ENCODE peak calls at places on chromosomes 3 and 15, in ten cellular contexts. D is CD4-positive, CD25-positive, alpha-beta regulatory T cell; V is MCF 10A; I is NCI-H2081; M is left kidney; A is GM04504; Y is stimulated activated naive CD8-positive, alpha-beta T cell treated with anti-CD3 and anti-CD28 coated beads, Interleukin-15, amount 100 ng/mL, for 72 hours; J is CD8-positive, alpha-beta T cell; S is SK-MEL-5; R is natural killer cell. U is an unnamed sample.

GRCh38 chr3:155102329-155102728 is 22.2 kb downstream of the MME start:
- DNase-seq in D (no peak), V (no peak), I (no peak), M (no peak), A (no peak), Y (no peak), J (no peak), S (no peak), R (no peak), U (peak)

GRCh38 chr15:94253742-94254141 is 22.4 kb downstream of the MCTP2 start:
- DNase-seq in D (peak), V (no peak), I (no peak), M (no peak), A (no peak), Y (no peak), J (no peak), S (no peak), R (no peak), U (no peak)

GRCh38 chr15:36970522-36970921 is 129.8 kb downstream of the MEIS2 start:
- DNase-seq in D (no peak), V (no peak), I (peak), M (peak), A (no peak), Y (no peak), J (no peak), S (no peak), R (no peak), U (no peak)

GRCh38 chr3:53649816-53650215 is 155.4 kb downstream of the CACNA1D start:
- DNase-seq in D (no peak), V (no peak), I (no peak), M (no peak), A (no peak), Y (no peak), J (no peak), S (no peak), R (no peak), U (no peak)

GRCh38 chr3:126487151-126487771 is 11.6 kb upstream of the ZXDC start:
- DNase-seq in D (peak), V (peak), I (no peak), M (peak), A (no peak), Y (no peak), J (no peak), S (peak), R (no peak), U (peak)

GRCh38 chr15:89666858-89667705 is 11.8 kb upstream of the KIF7 start:
- DNase-seq in D (no peak), V (no peak), I (no peak), M (no peak), A (no peak), Y (no peak), J (no peak), S (no peak), R (no peak), U (no peak)

GRCh38 chr15:27059610-27060202 is 88.7 kb downstream of the GABRG3 start:
- DNase-seq in D (peak), V (peak), I (peak), M (peak), A (no peak), Y (peak), J (no peak), S (peak), R (no peak), U (no peak)

GRCh38 chr3:155323063-155323666 is 29.7 kb upstream of the STRIT1 start:
- DNase-seq in D (peak), V (peak), I (peak), M (peak), A (peak), Y (no peak), J (no peak), S (peak), R (no peak), U (peak)

GRCh38 chr3:106255870-106256248 is 387.0 kb upstream of the CBLB start:
- DNase-seq in D (no peak), V (no peak), I (no peak), M (peak), A (no peak), Y (no peak), J (no peak), S (no peak), R (no peak), U (no peak)

GRCh38 chr3:169923189-169923588 is 11.8 kb downstream of the SAMD7 start:
- DNase-seq in D (no peak), V (no peak), I (peak), M (peak), A (peak), Y (no peak), J (no peak), S (no peak), R (no peak), U (no peak)

GRCh38 chr3:42118762-42119361 is 27.7 kb downstream of the TRAK1 start:
- DNase-seq in D (peak), V (peak), I (no peak), M (peak), A (no peak), Y (peak), J (no peak), S (peak), R (no peak), U (peak)

GRCh38 chr3:49813497-49814174 is at the start of gene UBA7:
- DNase-seq in D (peak), V (peak), I (no peak), M (peak), A (peak), Y (peak), J (peak), S (no peak), R (peak), U (no peak)

GRCh38 chr3:149382518-149382917 is 5.1 kb upstream of the TM4SF1 start:
- DNase-seq in D (no peak), V (no peak), I (no peak), M (no peak), A (no peak), Y (no peak), J (no peak), S (no peak), R (no peak), U (peak)

GRCh38 chr3:55721716-55722484 is 234.8 kb upstream of the WNT5A start:
- DNase-seq in D (no peak), V (peak), I (no peak), M (peak), A (no peak), Y (peak), J (no peak), S (peak), R (no peak), U (no peak)

U was measured in foreskin keratinocyte.